ENCODE peak calls at places on chromosome 19, in four cellular contexts. A is adrenal gland, Y is IMR-90, B is SJSA1. R is an unnamed sample. For H3K4me1, the result is how much of the 10 kb centered on the place peaks cover.

GRCh38 chr19:5719274-5719960 is 529 bp downstream of the LONP1 start:
- DNase-seq in A (peak), Y (peak), B (peak), R (no peak)

GRCh38 chr19:35959040-35959967 is 23.1 kb downstream of the LRFN3 start:
- DNase-seq in A (no peak), Y (no peak), B (no peak), R (no peak)

GRCh38 chr19:6378036-6378435 is 2.3 kb upstream of the PSPN start:
- DNase-seq in A (no peak), Y (peak), B (no peak), R (peak)

GRCh38 chr19:34391813-34392212 is 12.4 kb upstream of the PDCD2L start:
- DNase-seq in A (no peak), Y (no peak), B (no peak), R (no peak)

GRCh38 chr19:42657551-42657950 is 62.8 kb upstream of the CEACAM8 start:
- DNase-seq in A (no peak), Y (peak), B (no peak), R (no peak)

GRCh38 chr19:43956827-43957226 is 5.8 kb downstream of the ZNF221 start:
- DNase-seq in A (no peak), Y (no peak), B (no peak), R (no peak)

GRCh38 chr19:5147971-5148793 is 179.3 kb downstream of the KDM4B start:
- DNase-seq in A (no peak), Y (no peak), B (no peak), R (peak)

GRCh38 chr19:18282788-18283141 is 1.3 kb upstream of the JUND start:
- DNase-seq in A (no peak), Y (no peak), B (no peak), R (no peak)

GRCh38 chr19:12295191-12295590 is 508 bp upstream of the ZNF44 start:
- DNase-seq in A (no peak), Y (no peak), B (no peak), R (no peak)

GRCh38 chr19:617551-618246 is 15.6 kb downstream of the POLRMT start:
- DNase-seq in A (no peak), Y (no peak), B (no peak), R (no peak)

GRCh38 chr19:3556978-3557460 is 367 bp downstream of the MFSD12 start:
- DNase-seq in A (no peak), Y (peak), B (peak), R (no peak)
- H3K4me1 ChIP-seq in A (under half), Y (under half), B (half or more), R (under half)

GRCh38 chr19:46902402-46902766 is 41.6 kb downstream of the ARHGAP35 start:
- DNase-seq in A (peak), Y (peak), B (no peak), R (no peak)
- H3K4me3 ChIP-seq in A (no peak), Y (no peak), B (no peak), R (no peak)

DNA sequence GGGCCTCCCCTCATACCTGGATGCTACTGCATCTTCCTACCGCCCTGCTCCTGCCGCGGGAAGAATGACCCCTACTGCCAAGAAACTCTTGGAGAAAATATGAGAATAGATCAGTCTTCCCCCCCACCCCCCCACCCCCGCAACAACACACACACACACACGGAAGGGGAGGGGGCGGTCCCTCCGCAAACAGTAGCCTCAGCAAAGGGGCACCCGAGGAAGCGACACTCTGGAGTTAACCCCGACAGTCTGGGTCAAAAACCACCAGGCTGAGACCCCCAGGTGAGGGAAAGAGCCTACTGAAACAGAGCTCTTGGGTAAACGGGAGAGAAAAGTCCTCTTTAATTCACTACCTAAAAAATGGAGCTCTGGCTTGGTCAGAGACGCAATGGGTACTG is 1.2 kb downstream of the MED26 start:
- DNase-seq in A (no peak), Y (no peak), B (no peak), R (no peak)
- H3K4me1 ChIP-seq in A (under half), Y (under half), B (under half), R (under half)

DNA sequence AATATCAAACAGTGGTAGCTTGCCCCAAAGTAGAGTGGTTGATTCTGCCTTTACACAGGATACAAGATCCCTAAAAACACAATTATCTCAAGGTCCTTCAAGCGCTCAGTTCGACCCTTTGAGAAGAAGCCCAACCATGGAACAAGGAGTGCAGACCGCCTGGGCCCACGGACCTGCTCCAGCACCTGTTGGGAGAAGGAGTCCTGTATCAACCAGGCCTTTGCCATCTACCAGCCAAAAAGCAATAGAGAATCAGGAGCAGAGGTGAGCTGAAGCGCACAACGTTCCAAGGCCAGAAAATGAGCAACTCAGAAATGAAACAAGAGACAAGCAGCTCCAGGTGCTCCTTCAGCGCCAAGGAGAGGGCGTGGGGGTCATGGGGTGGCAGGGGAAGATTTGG is 6.3 kb upstream of the LILRB3 start:
- DNase-seq in A (peak), Y (no peak), B (no peak), R (no peak)
- H3K4me3 ChIP-seq in A (no peak), Y (no peak), B (no peak), R (no peak)

GRCh38 chr19:2675892-2676291 is 26.6 kb downstream of the GNG7 start:
- DNase-seq in A (no peak), Y (no peak), B (no peak), R (no peak)
- H3K4me1 ChIP-seq in A (under half), Y (under half), B (under half), R (under half)